ENCODE peak calls at places on chromosome 16, in four cellular contexts. C is NCI-H1092 treated with DMSO at 0.1 percent for 48 hours; Q is upper lobe of right lung; U is stimulated activated CD4-positive, alpha-beta T cell treated with anti-CD3 and anti-CD28 coated beads, TNF-alpha, amount 100 ng/mL, for 4 hours. X is an unnamed sample.

GRCh38 chr16:30183961-30184429 is 593 bp downstream of the CORO1A start:
- DNase-seq in C (no peak), Q (peak; percentile 69), U (peak; percentile 42), X (no peak)

GRCh38 chr16:1959269-1960039 is at the start of gene NDUFB10:
- DNase-seq in C (peak; percentile 79), Q (peak; percentile 97), U (peak; percentile 88), X (peak; percentile 78)

GRCh38 chr16:27791404-27791719 is 241.4 kb downstream of the KATNIP start:
- DNase-seq in C (no peak), Q (no peak), U (no peak), X (no peak)

GRCh38 chr16:83329466-83329865 is 478.3 kb upstream of the HSBP1 start:
- DNase-seq in C (no peak), Q (no peak), U (no peak), X (no peak)

GRCh38 chr16:83929811-83930555 is 23.1 kb upstream of the OSGIN1 start:
- DNase-seq in C (no peak), Q (no peak), U (no peak), X (no peak)

GRCh38 chr16:30137897-30138296 is 14.9 kb upstream of the MAPK3 start:
- DNase-seq in C (no peak), Q (no peak), U (no peak), X (no peak)

GRCh38 chr16:46743232-46743719 is 4.9 kb downstream of the MYLK3 start:
- DNase-seq in C (no peak), Q (peak; percentile 55), U (no peak), X (no peak)

GRCh38 chr16:75078886-75079285 is 37.7 kb downstream of the LDHD start:
- DNase-seq in C (no peak), Q (no peak), U (no peak), X (no peak)

GRCh38 chr16:79008036-79008868 is 592.3 kb downstream of the MAF start:
- DNase-seq in C (no peak), Q (no peak), U (peak; percentile 4), X (no peak)

GRCh38 chr16:65534121-65534528 is 412.3 kb upstream of the CDH11 start:
- DNase-seq in C (no peak), Q (no peak), U (no peak), X (no peak)

GRCh38 chr16:67242138-67242730 is 5.0 kb downstream of the FHOD1 start:
- DNase-seq in C (no peak), Q (peak; percentile 78), U (no peak), X (no peak)

GRCh38 chr16:71645450-71645849 is 19.5 kb downstream of the MARVELD3 start:
- DNase-seq in C (peak; percentile 14), Q (no peak), U (no peak), X (peak; percentile 49)

GRCh38 chr16:25838724-25839186 is 147.0 kb downstream of the HS3ST4 start:
- DNase-seq in C (peak; percentile 71), Q (no peak), U (peak; percentile 1), X (peak; percentile 71)

GRCh38 chr16:85381738-85382592 is 231.2 kb upstream of the GSE1 start:
- DNase-seq in C (peak; percentile 36), Q (no peak), U (no peak), X (no peak)

GRCh38 chr16:60181542-60181941 is 1447.4 kb upstream of the GOT2 start:
- DNase-seq in C (no peak), Q (no peak), U (no peak), X (no peak)

GRCh38 chr16:49750341-49751011 is 105.4 kb downstream of the ZNF423 start:
- DNase-seq in C (no peak), Q (no peak), U (no peak), X (peak; percentile 79)

GRCh38 chr16:85861095-85861825 is 37.7 kb upstream of the IRF8 start:
- DNase-seq in C (no peak), Q (no peak), U (no peak), X (no peak)

GRCh38 chr16:3145660-3146059 is 10.8 kb downstream of the ZNF213 start:
- DNase-seq in C (no peak), Q (no peak), U (no peak), X (no peak)

GRCh38 chr16:1734816-1735215 is 28.8 kb downstream of the MAPK8IP3 start:
- DNase-seq in C (no peak), Q (no peak), U (no peak), X (no peak)

GRCh38 chr16:80583466-80583865 is 42.7 kb downstream of the DYNLRB2 start:
- DNase-seq in C (no peak), Q (no peak), U (no peak), X (no peak)

GRCh38 chr16:914453-914852 is 56.3 kb downstream of the LMF1 start:
- DNase-seq in C (no peak), Q (no peak), U (no peak), X (no peak)

GRCh38 chr16:11224096-11224893 is 31.7 kb downstream of the SOCS1 start:
- DNase-seq in C (no peak), Q (peak; percentile 90), U (peak; percentile 29), X (no peak)

GRCh38 chr16:30723725-30724355 is 24.4 kb upstream of the PHKG2 start:
- DNase-seq in C (no peak), Q (no peak), U (no peak), X (no peak)

GRCh38 chr16:70703041-70703834 is 17.4 kb upstream of the MTSS2 start:
- DNase-seq in C (peak; percentile 41), Q (no peak), U (no peak), X (peak; percentile 75)

GRCh38 chr16:89230210-89230609 is 12.7 kb downstream of the ZNF778 start:
- DNase-seq in C (no peak), Q (no peak), U (no peak), X (no peak)

X was measured in NCI-H2171 treated with DMSO at 0.1 percent for 48 hours.